ENCODE peak calls at places on chromosomes 6 and 20, in nine cellular contexts. C, H, W, F, V, S, X, M and Z are unnamed samples.
A peak's percentile ranks its signal among the peaks of the same experiment; 100 is the strongest.

GRCh38 chr20:20520776-20521175 is 152.9 kb downstream of the INSM1 start:
- DNase-seq in M (no peak), X (peak; percentile 43), H (no peak), S (peak; percentile 27), W (no peak), F (no peak), C (peak; percentile 60), V (no peak), Z (peak; percentile 25)

GRCh38 chr6:82614518-82614917 is 250.9 kb downstream of the TPBG start:
- DNase-seq in X (no peak), S (no peak), M (no peak), H (no peak), V (no peak), W (no peak), C (no peak), F (no peak), Z (no peak)

GRCh38 chr6:46022110-46022948 is 6.7 kb upstream of the CLIC5 start:
- DNase-seq in C (no peak), H (no peak), V (no peak), X (no peak), W (no peak), F (no peak), S (no peak), M (no peak), Z (no peak)

GRCh38 chr6:30124391-30124790 is 11.5 kb upstream of the TRIM31 start:
- DNase-seq in W (no peak), X (no peak), S (no peak), V (no peak), F (no peak), H (no peak), C (no peak), M (no peak), Z (no peak)

GRCh38 chr6:106997392-106998257 is 23.1 kb upstream of the CD24 start:
- DNase-seq in M (no peak), S (peak; percentile 50), X (peak; percentile 20), V (no peak), C (peak; percentile 51), F (peak; percentile 63), H (peak; percentile 62), W (peak; percentile 63), Z (no peak)

GRCh38 chr20:24587384-24588046 is 118.1 kb downstream of the SYNDIG1 start:
- DNase-seq in V (no peak), X (no peak), S (peak; percentile 46), H (no peak), W (no peak), C (no peak), F (no peak), M (no peak), Z (no peak)

GRCh38 chr6:57432162-57432561 is 114.7 kb downstream of the PRIM2 start:
- DNase-seq in S (no peak), F (no peak), V (no peak), C (peak; percentile 82), M (no peak), X (no peak), H (no peak), W (no peak), Z (no peak)

GRCh38 chr20:25750765-25751696 is 54.4 kb upstream of the ZNF337 start:
- DNase-seq in F (peak; percentile 68), S (peak; percentile 51), C (peak; percentile 28), M (peak; percentile 69), V (peak; percentile 53), X (no peak), W (peak; percentile 66), H (peak; percentile 84), Z (no peak)

GRCh38 chr20:44692932-44693476 is 22.2 kb upstream of the CCN5 start:
- DNase-seq in H (no peak), X (peak; percentile 100), V (peak; percentile 77), W (no peak), S (peak; percentile 41), F (peak; percentile 32), M (no peak), C (peak; percentile 93), Z (peak; percentile 94)

GRCh38 chr20:20012517-20012916 is 4.6 kb upstream of the NAA20 start:
- DNase-seq in F (no peak), W (no peak), X (no peak), S (no peak), C (no peak), H (peak; percentile 47), V (no peak), M (no peak), Z (no peak)

GRCh38 chr20:1375515-1375914 is 17.3 kb downstream of the FKBP1A start:
- DNase-seq in H (no peak), X (no peak), S (no peak), F (no peak), M (no peak), C (peak; percentile 93), V (no peak), W (no peak), Z (no peak)

GRCh38 chr20:18055261-18055660 is 2.5 kb downstream of the OVOL2 start:
- DNase-seq in C (no peak), H (no peak), M (no peak), X (no peak), V (no peak), S (no peak), W (peak; percentile 37), F (no peak), Z (no peak)

GRCh38 chr20:23287366-23288190 is 63.0 kb upstream of the NXT1 start:
- DNase-seq in M (no peak), S (no peak), C (no peak), V (no peak), X (no peak), W (no peak), H (no peak), F (no peak), Z (no peak)

GRCh38 chr6:155319902-155320301 is 5.6 kb upstream of the TFB1M start:
- DNase-seq in X (no peak), C (no peak), F (no peak), V (no peak), H (no peak), W (no peak), S (no peak), M (no peak), Z (no peak)

GRCh38 chr6:82507112-82507511 is 143.5 kb downstream of the TPBG start:
- DNase-seq in F (no peak), W (no peak), C (no peak), V (no peak), M (no peak), H (no peak), X (no peak), S (no peak), Z (no peak)

GRCh38 chr6:40550096-40550731 is 37.0 kb downstream of the LRFN2 start:
- DNase-seq in V (no peak), X (peak; percentile 26), M (no peak), S (peak; percentile 42), F (peak; percentile 52), C (peak; percentile 59), W (no peak), H (no peak), Z (no peak)